ENCODE peak calls at places on chromosomes 5 and 9, in five cellular contexts. Q is PC-3, G is right atrium auricular region, Y is breast epithelium, L is left ventricle myocardium inferior. Z is an unnamed sample. For H3K36me3, the result is how much of the 10 kb centered on the place peaks cover.

GRCh38 chr9:113715086-113715485 is 161.0 kb upstream of the ZNF618 start:
- DNase-seq in Q (no peak), G (peak), Y (no peak), L (no peak), Z (no peak)

GRCh38 chr5:173890195-173890951 is 2.2 kb downstream of the CPEB4 start:
- DNase-seq in Q (peak), G (no peak), Y (no peak), L (peak), Z (no peak)

GRCh38 chr5:40150896-40151295 is 528.8 kb upstream of the PTGER4 start:
- DNase-seq in Q (no peak), G (no peak), Y (no peak), L (no peak), Z (no peak)

GRCh38 chr5:87081511-87082372 is 185.9 kb upstream of the RASA1 start:
- DNase-seq in Q (no peak), G (no peak), Y (no peak), L (no peak), Z (no peak)

GRCh38 chr5:83345423-83345822 is 126.1 kb upstream of the VCAN start:
- DNase-seq in Q (no peak), G (no peak), Y (no peak), L (no peak), Z (no peak)

GRCh38 chr5:181243521-181244307 is at the start of gene RACK1:
- DNase-seq in Q (peak), G (peak), Y (peak), L (peak), Z (peak)

GRCh38 chr9:1285526-1285925 is 235.4 kb downstream of the DMRT2 start:
- DNase-seq in Q (no peak), G (no peak), Y (no peak), L (no peak), Z (no peak)

GRCh38 chr5:57700484-57700883 is 217.9 kb upstream of the ACTBL2 start:
- DNase-seq in Q (no peak), G (no peak), Y (no peak), L (no peak), Z (no peak)

GRCh38 chr5:67496051-67496450 is 299.5 kb upstream of the CD180 start:
- DNase-seq in Q (no peak), G (no peak), Y (no peak), L (no peak), Z (no peak)

GRCh38 chr9:93953492-93954435 is 1.4 kb downstream of the BARX1 start:
- DNase-seq in Q (no peak), G (no peak), Y (no peak), L (no peak), Z (no peak)

GRCh38 chr5:10704949-10705621 is 55.9 kb downstream of the DAP start:
- DNase-seq in Q (peak), G (no peak), Y (no peak), L (no peak), Z (no peak)

GRCh38 chr9:124410321-124410913 is 4.8 kb downstream of the PSMB7 start:
- DNase-seq in Q (no peak), G (no peak), Y (no peak), L (no peak), Z (no peak)

GRCh38 chr5:41256400-41256799 is 43.1 kb upstream of the C6 start:
- DNase-seq in Q (peak), G (no peak), Y (no peak), L (no peak), Z (no peak)

GRCh38 chr5:155150012-155150411 is 136.5 kb downstream of the KIF4B start:
- DNase-seq in Q (no peak), G (no peak), Y (no peak), L (no peak), Z (no peak)

GRCh38 chr5:17431272-17432050 is 66.6 kb upstream of the TAF11L2 start:
- DNase-seq in Q (no peak), G (no peak), Y (no peak), L (no peak), Z (no peak)

GRCh38 chr9:88949425-88949824 is 41.8 kb upstream of the S1PR3 start:
- DNase-seq in Q (no peak), G (no peak), Y (no peak), L (peak), Z (no peak)

GRCh38 chr5:69517763-69518212 is 25.2 kb downstream of the OCLN start:
- DNase-seq in Q (peak), G (no peak), Y (no peak), L (no peak), Z (no peak)

GRCh38 chr5:33641722-33642505 is 201.1 kb downstream of the TARS1 start:
- DNase-seq in Q (peak), G (no peak), Y (no peak), L (no peak), Z (no peak)

GRCh38 chr9:131722260-131722659 is 17.6 kb downstream of the RAPGEF1 start:
- DNase-seq in Q (no peak), G (no peak), Y (no peak), L (peak), Z (no peak)

GRCh38 chr5:66963559-66963971 is 233.0 kb downstream of the CD180 start:
- DNase-seq in Q (peak), G (no peak), Y (no peak), L (no peak), Z (no peak)

GRCh38 chr5:7464182-7464581 is 68.2 kb downstream of the ADCY2 start:
- DNase-seq in Q (peak), G (no peak), Y (no peak), L (no peak), Z (no peak)

GRCh38 chr9:136794281-136795026 is 1.7 kb upstream of the CCDC183 start:
- DNase-seq in Q (no peak), G (no peak), Y (no peak), L (no peak), Z (no peak)

GRCh38 chr5:116733995-116734716 is 159.5 kb upstream of the SEMA6A start:
- DNase-seq in Q (no peak), G (no peak), Y (no peak), L (peak), Z (no peak)

GRCh38 chr9:4704129-4704528 is 24.8 kb downstream of the CDC37L1 start:
- DNase-seq in Q (peak), G (no peak), Y (no peak), L (no peak), Z (no peak)
- H3K36me3 ChIP-seq in Q (under half), G (half or more), Y (under half), L (half or more), Z (half or more)

GRCh38 chr5:153525536-153525935 is 35.1 kb downstream of the GRIA1 start:
- DNase-seq in Q (no peak), G (no peak), Y (no peak), L (no peak), Z (no peak)

GRCh38 chr5:153523196-153523595 is 32.7 kb downstream of the GRIA1 start:
- DNase-seq in Q (peak), G (no peak), Y (no peak), L (no peak), Z (no peak)

GRCh38 chr5:153520137-153520536 is 29.7 kb downstream of the GRIA1 start:
- DNase-seq in Q (no peak), G (no peak), Y (no peak), L (no peak), Z (no peak)

GRCh38 chr5:153520952-153521351 is 30.5 kb downstream of the GRIA1 start:
- DNase-seq in Q (no peak), G (no peak), Y (no peak), L (no peak), Z (no peak)

DNA sequence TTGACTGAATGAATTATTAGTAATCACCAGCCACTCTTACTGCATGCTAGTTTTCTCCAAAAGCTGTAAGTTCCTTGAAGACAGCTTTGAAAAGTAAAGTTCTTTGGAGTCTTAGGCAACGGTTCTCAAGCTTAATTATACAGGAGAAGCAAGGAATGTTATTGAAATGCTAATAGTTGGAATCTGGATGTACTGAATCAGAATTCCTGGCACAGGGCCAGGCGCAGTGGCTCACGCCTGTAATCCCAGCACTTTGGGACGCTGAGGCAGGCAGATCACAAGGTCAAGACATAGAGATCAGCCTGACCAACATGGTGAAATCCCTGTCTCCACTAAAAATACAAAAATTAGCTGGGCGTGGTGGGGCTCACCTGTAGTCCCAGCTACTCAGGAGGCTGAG is 33.4 kb downstream of the GRIA1 start:
- DNase-seq in Q (no peak), G (peak), Y (no peak), L (peak), Z (no peak)
- H3K27ac ChIP-seq in Q (no peak), G (no peak), Y (no peak), L (peak), Z (no peak)

GRCh38 chr5:103942587-103943186 is 380.1 kb upstream of the NUDT12 start:
- DNase-seq in Q (peak), G (no peak), Y (no peak), L (no peak), Z (no peak)
- H3K4me3 ChIP-seq in Q (no peak), G (no peak), Y (no peak), L (no peak), Z (no peak)

GRCh38 chr9:90861380-90861779 is 59.8 kb downstream of the SYK start:
- DNase-seq in Q (no peak), G (no peak), Y (no peak), L (no peak), Z (no peak)
- H3K36me3 ChIP-seq in Q (under half), G (under half), Y (under half), L (under half), Z (under half)

GRCh38 chr5:142924135-142924883 is 154.1 kb downstream of the ARHGAP26 start:
- DNase-seq in Q (peak), G (no peak), Y (no peak), L (no peak), Z (no peak)
- H3K27ac ChIP-seq in Q (no peak), G (no peak), Y (no peak), L (peak), Z (no peak)

DNA sequence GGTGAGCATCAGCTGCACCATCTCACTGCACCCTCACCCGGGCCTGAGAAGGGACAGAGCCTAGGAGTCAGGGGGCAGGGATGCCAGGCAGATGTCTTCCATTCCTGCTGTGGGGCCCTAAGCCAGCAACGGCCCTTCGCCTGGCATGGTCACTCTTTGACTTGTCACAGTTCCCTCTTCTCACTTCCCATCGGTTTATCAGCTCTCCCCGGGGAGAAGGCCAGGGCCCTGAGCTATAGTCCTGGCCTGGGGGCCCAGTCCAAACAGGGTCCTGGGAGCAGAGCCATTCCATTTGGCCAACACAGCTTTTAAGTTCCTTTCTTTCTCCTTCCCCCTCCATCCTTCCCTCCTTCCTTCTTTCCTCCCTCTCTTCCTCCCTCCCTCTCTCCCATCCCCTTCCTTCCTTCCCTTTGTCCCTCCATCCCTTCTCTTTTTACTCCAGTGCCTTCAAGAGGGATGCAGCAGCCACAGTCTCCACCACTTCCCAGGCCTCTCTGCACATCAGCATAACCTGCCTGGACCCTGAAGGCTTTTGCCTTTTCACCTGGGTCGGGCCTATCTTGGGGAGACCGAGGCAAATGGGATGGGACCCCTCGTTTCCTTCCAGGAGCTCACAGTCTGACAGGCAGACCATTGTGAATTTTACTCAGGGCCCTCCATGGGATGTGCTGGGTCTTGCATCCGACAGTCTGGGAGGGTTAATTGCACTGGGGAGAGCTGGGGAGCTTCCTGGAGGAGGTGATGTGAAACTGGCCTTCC is 4.2 kb downstream of the COL5A1 start:
- DNase-seq in Q (no peak), G (no peak), Y (no peak), L (no peak), Z (no peak)
- H3K4me3 ChIP-seq in Q (peak), G (no peak), Y (peak), L (peak), Z (peak)

DNA sequence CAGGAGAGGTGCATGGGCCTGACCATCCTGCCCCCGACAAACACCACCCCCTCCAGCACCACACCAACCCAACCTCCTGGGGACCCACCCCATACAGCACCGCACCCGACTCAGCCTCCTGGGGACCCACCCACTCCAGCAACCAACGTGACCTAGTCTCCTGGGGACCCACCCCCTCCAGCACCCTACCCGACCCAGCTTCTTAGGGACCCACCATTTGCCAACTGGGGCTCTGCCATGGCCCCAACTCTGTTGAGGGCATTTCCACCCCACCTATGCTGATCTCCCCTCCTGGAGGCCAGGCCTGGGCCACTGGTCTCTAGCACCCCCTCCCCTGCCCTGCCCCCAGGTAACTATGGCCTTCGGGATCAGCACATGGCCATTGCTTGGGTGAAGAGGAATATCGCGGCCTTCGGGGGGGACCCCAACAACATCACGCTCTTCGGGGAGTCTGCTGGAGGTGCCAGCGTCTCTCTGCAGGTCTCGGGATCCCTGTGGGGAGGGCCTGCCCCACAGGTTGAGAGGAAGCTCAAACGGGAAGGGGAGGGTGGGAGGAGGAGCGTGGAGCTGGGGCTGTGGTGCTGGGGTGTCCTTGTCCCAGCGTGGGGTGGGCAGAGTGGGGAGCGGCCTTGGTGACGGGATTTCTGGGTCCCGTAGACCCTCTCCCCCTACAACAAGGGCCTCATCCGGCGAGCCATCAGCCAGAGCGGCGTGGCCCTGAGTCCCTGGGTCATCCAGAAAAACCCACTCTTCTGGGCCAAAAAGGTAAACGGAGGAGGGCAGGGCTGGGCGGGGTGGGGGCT is 4.6 kb downstream of the CEL start:
- DNase-seq in Q (no peak), G (no peak), Y (no peak), L (no peak), Z (no peak)
- H3K36me3 ChIP-seq in Q (under half), G (under half), Y (under half), L (under half), Z (under half)

Z was measured in ascending aorta.